ENCODE peak calls at places on chromosome 5, in nine cellular contexts. R is HuH-7.5; N is GM23248; O is cerebellum; K is cerebellar cortex; T is SJSA1; J is activated T-cell treated with anti-CD3 and anti-CD28 coated beads for 4 hours; Z is stimulated activated naive CD4-positive, alpha-beta T cell; S is occipital lobe. Y is an unnamed sample.

GRCh38 chr5:31113666-31114065 is 79.8 kb upstream of the CDH6 start:
- DNase-seq in R (no peak), N (no peak), O (no peak), K (no peak), T (no peak), J (no peak), Z (no peak), S (no peak), Y (no peak)

GRCh38 chr5:9784231-9784630 is 154.1 kb upstream of the TAS2R1 start:
- DNase-seq in R (no peak), N (no peak), O (no peak), K (no peak), T (no peak), J (no peak), Z (no peak), S (no peak), Y (no peak)

GRCh38 chr5:147188200-147189108 is 46.4 kb upstream of the STK32A start:
- DNase-seq in R (peak; percentile 13), N (peak; percentile 75), O (peak; percentile 55), K (peak; percentile 74), T (peak; percentile 59), J (peak; percentile 10), Z (no peak), S (no peak), Y (peak; percentile 23)

GRCh38 chr5:150322202-150322601 is 19.5 kb upstream of the ARSI start:
- DNase-seq in R (no peak), N (peak; percentile 74), O (no peak), K (no peak), T (peak; percentile 51), J (no peak), Z (no peak), S (no peak), Y (no peak)

GRCh38 chr5:116563909-116564308 is 10.7 kb downstream of the SEMA6A start:
- DNase-seq in R (no peak), N (no peak), O (peak; percentile 17), K (peak; percentile 31), T (no peak), J (no peak), Z (no peak), S (no peak), Y (no peak)

GRCh38 chr5:92676120-92676838 is 904.7 kb downstream of the NR2F1-AS1 start:
- DNase-seq in R (no peak), N (no peak), O (no peak), K (no peak), T (no peak), J (no peak), Z (no peak), S (no peak), Y (no peak)

GRCh38 chr5:159095882-159096554 is 3.7 kb downstream of the EBF1 start:
- DNase-seq in R (no peak), N (no peak), O (no peak), K (no peak), T (no peak), J (no peak), Z (no peak), S (no peak), Y (no peak)

GRCh38 chr5:14659821-14660607 is 4.5 kb upstream of the OTULIN start:
- DNase-seq in R (no peak), N (peak; percentile 88), O (no peak), K (no peak), T (no peak), J (no peak), Z (no peak), S (no peak), Y (no peak)

GRCh38 chr5:135667662-135668061 is 88.9 kb upstream of the CXCL14 start:
- DNase-seq in R (no peak), N (no peak), O (no peak), K (no peak), T (no peak), J (no peak), Z (no peak), S (no peak), Y (no peak)

GRCh38 chr5:91058575-91058974 is 324.5 kb downstream of the ARRDC3 start:
- DNase-seq in R (no peak), N (no peak), O (no peak), K (no peak), T (no peak), J (no peak), Z (no peak), S (no peak), Y (no peak)

GRCh38 chr5:137739737-137740136 is 3.8 kb upstream of the KLHL3 start:
- DNase-seq in R (no peak), N (no peak), O (no peak), K (no peak), T (no peak), J (no peak), Z (no peak), S (no peak), Y (no peak)

GRCh38 chr5:142800776-142801494 is 30.8 kb downstream of the ARHGAP26 start:
- DNase-seq in R (no peak), N (no peak), O (no peak), K (no peak), T (no peak), J (peak; percentile 11), Z (no peak), S (no peak), Y (no peak)

Y was measured in 8988T.